ENCODE peak calls at places on chromosomes 4 and X, in seven cellular contexts. U is Calu3; Y is RKO; D is dorsolateral prefrontal cortex; H is fibroblast of the aortic adventitia; M is CD8-positive, alpha-beta T cell; R is sciatic nerve. A is an unnamed sample.

GRCh38 chrX:154918060-154918483 is 31.9 kb downstream of the F8A1 start:
- DNase-seq in U (peak), Y (peak), D (no peak), H (peak), M (peak), R (peak), A (no peak)

GRCh38 chrX:120755066-120755846 is 120.4 kb downstream of the CT47B1 start:
- DNase-seq in U (no peak), Y (no peak), D (no peak), H (no peak), M (no peak), R (no peak), A (no peak)

GRCh38 chr4:186104895-186105720 is 604 bp downstream of the FAM149A start:
- DNase-seq in U (peak), Y (no peak), D (no peak), H (no peak), M (no peak), R (peak), A (no peak)

GRCh38 chrX:40147399-40148188 is 49.8 kb upstream of the BCOR start:
- DNase-seq in U (no peak), Y (no peak), D (no peak), H (no peak), M (no peak), R (no peak), A (no peak)

GRCh38 chr4:26058537-26058936 is 144.5 kb downstream of the SMIM20 start:
- DNase-seq in U (no peak), Y (no peak), D (no peak), H (no peak), M (no peak), R (no peak), A (no peak)

GRCh38 chr4:54550415-54551171 is 107.2 kb upstream of the KIT start:
- DNase-seq in U (no peak), Y (no peak), D (no peak), H (no peak), M (no peak), R (no peak), A (no peak)

GRCh38 chr4:119894650-119895208 is 171.9 kb downstream of the MAD2L1 start:
- DNase-seq in U (no peak), Y (no peak), D (no peak), H (no peak), M (no peak), R (no peak), A (no peak)

GRCh38 chr4:90495936-90496335 is 368.7 kb downstream of the CCSER1 start:
- DNase-seq in U (no peak), Y (no peak), D (no peak), H (no peak), M (no peak), R (no peak), A (no peak)

GRCh38 chrX:45712067-45712466 is 511.4 kb upstream of the DIPK2B start:
- DNase-seq in U (no peak), Y (peak), D (no peak), H (peak), M (no peak), R (no peak), A (no peak)

GRCh38 chr4:164440196-164440595 is 313.7 kb upstream of the SMIM31 start:
- DNase-seq in U (no peak), Y (no peak), D (no peak), H (peak), M (no peak), R (no peak), A (no peak)

GRCh38 chr4:86940176-86940575 is 5.4 kb downstream of the AFF1 start:
- DNase-seq in U (no peak), Y (no peak), D (no peak), H (peak), M (no peak), R (no peak), A (no peak)

GRCh38 chrX:140099221-140099620 is 133.9 kb upstream of the CXorf66 start:
- DNase-seq in U (no peak), Y (no peak), D (no peak), H (no peak), M (no peak), R (no peak), A (no peak)

GRCh38 chr4:7063362-7063761 is 4.5 kb downstream of the GRPEL1 start:
- DNase-seq in U (no peak), Y (no peak), D (no peak), H (no peak), M (no peak), R (peak), A (no peak)

GRCh38 chrX:63514575-63514967 is 163.4 kb upstream of the SPIN4 start:
- DNase-seq in U (no peak), Y (no peak), D (no peak), H (peak), M (no peak), R (no peak), A (no peak)

GRCh38 chr4:176805155-176805554 is 12.4 kb upstream of the VEGFC start:
- DNase-seq in U (no peak), Y (no peak), D (no peak), H (peak), M (no peak), R (no peak), A (no peak)

GRCh38 chr4:98293089-98293887 is 32.1 kb downstream of the RAP1GDS1 start:
- DNase-seq in U (no peak), Y (no peak), D (no peak), H (peak), M (no peak), R (peak), A (no peak)

GRCh38 chr4:76199664-76200211 is 13.9 kb downstream of the SCARB2 start:
- DNase-seq in U (no peak), Y (no peak), D (peak), H (no peak), M (no peak), R (no peak), A (no peak)

GRCh38 chrX:114798902-114799301 is 215.0 kb downstream of the HTR2C start:
- DNase-seq in U (no peak), Y (peak), D (no peak), H (peak), M (no peak), R (no peak), A (no peak)

GRCh38 chr4:81571105-81571504 is 99.4 kb upstream of the RASGEF1B start:
- DNase-seq in U (no peak), Y (no peak), D (no peak), H (no peak), M (no peak), R (no peak), A (no peak)

GRCh38 chrX:1914606-1915365 is 299.9 kb downstream of the ASMT start:
- DNase-seq in U (no peak), Y (no peak), D (no peak), H (no peak), M (no peak), R (no peak), A (no peak)

GRCh38 chr4:161237495-161237894 is 926.3 kb downstream of the FSTL5 start:
- DNase-seq in U (no peak), Y (no peak), D (no peak), H (no peak), M (no peak), R (no peak), A (no peak)

GRCh38 chr4:137952116-137952515 is 290.0 kb downstream of the SLC7A11 start:
- DNase-seq in U (no peak), Y (no peak), D (no peak), H (peak), M (no peak), R (no peak), A (no peak)

GRCh38 chr4:2416564-2417195 is 1.8 kb downstream of the ZFYVE28 start:
- DNase-seq in U (no peak), Y (peak), D (no peak), H (peak), M (no peak), R (no peak), A (peak)

GRCh38 chr4:154004028-154004427 is 215.1 kb upstream of the SFRP2 start:
- DNase-seq in U (no peak), Y (no peak), D (no peak), H (no peak), M (no peak), R (no peak), A (no peak)

GRCh38 chr4:153151535-153152452 is 52.4 kb upstream of the TRIM2 start:
- DNase-seq in U (peak), Y (no peak), D (peak), H (peak), M (no peak), R (peak), A (peak)

GRCh38 chr4:120921456-120922389 is 803 bp downstream of the PRDM5 start:
- DNase-seq in U (peak), Y (peak), D (peak), H (peak), M (peak), R (peak), A (peak)

GRCh38 chrX:115023139-115023538 is 5.7 kb upstream of the IL13RA2 start:
- DNase-seq in U (peak), Y (peak), D (no peak), H (peak), M (no peak), R (no peak), A (no peak)

GRCh38 chrX:109857898-109858297 is 124.8 kb upstream of the ACSL4 start:
- DNase-seq in U (no peak), Y (no peak), D (no peak), H (peak), M (no peak), R (no peak), A (no peak)

GRCh38 chrX:149916745-149917392 is 12.5 kb upstream of the HSFX4 start:
- DNase-seq in U (no peak), Y (no peak), D (no peak), H (no peak), M (no peak), R (no peak), A (no peak)

A was measured in type B pancreatic cell.